ENCODE peak calls at places on chromosome 6, in eight cellular contexts. S is BJ; V is Panc1; H is T-cell; E is GM23248; Q is activated gamma-delta T cell treated with Interleukin-2 at 50 U/mL for 16 hours; B is T-helper 1 cell; C is stimulated activated CD8-positive, alpha-beta memory T cell treated with anti-CD3 and anti-CD28 coated beads, Interleukin-15, amount 100 ng/mL, for 1 hour. A is an unnamed sample.

GRCh38 chr6:14211596-14211961 is 94.0 kb downstream of the CD83 start:
- DNase-seq in S (no peak), V (no peak), E (peak), C (no peak), Q (peak), H (peak), B (no peak), A (no peak)

GRCh38 chr6:135212935-135213334 is 31.8 kb downstream of the MYB start:
- DNase-seq in C (no peak), S (peak), V (no peak), Q (no peak), B (no peak), E (peak), H (no peak), A (no peak)

GRCh38 chr6:29295623-29296022 is 5.9 kb upstream of the OR14J1 start:
- DNase-seq in C (no peak), B (no peak), E (no peak), S (no peak), H (no peak), Q (no peak), V (no peak), A (no peak)

GRCh38 chr6:51842487-51843469 is 244.6 kb downstream of the PKHD1 start:
- DNase-seq in H (no peak), S (no peak), V (no peak), Q (no peak), B (no peak), E (no peak), C (no peak), A (no peak)

GRCh38 chr6:19478992-19479391 is 358.2 kb upstream of the ID4 start:
- DNase-seq in E (peak), V (no peak), Q (no peak), H (no peak), S (peak), C (no peak), B (no peak), A (no peak)

GRCh38 chr6:114824409-114824808 is 481.6 kb upstream of the HS3ST5 start:
- DNase-seq in S (no peak), E (no peak), Q (no peak), H (no peak), C (no peak), V (no peak), B (no peak), A (no peak)

GRCh38 chr6:119142637-119143036 is 64.2 kb upstream of the FAM184A start:
- DNase-seq in Q (no peak), V (no peak), S (no peak), B (no peak), C (no peak), H (no peak), E (no peak), A (no peak)

GRCh38 chr6:11194399-11195274 is 37.8 kb downstream of the NEDD9 start:
- DNase-seq in B (no peak), E (no peak), C (no peak), V (no peak), S (no peak), H (no peak), Q (no peak), A (no peak)

GRCh38 chr6:54114991-54115390 is 3.7 kb downstream of the MLIP start:
- DNase-seq in V (no peak), S (no peak), Q (no peak), E (no peak), B (no peak), H (no peak), C (no peak), A (no peak)

GRCh38 chr6:144886682-144887081 is 601.5 kb downstream of the UTRN start:
- DNase-seq in Q (no peak), S (no peak), H (no peak), E (no peak), B (no peak), V (no peak), C (no peak), A (no peak)

GRCh38 chr6:139944976-139945375 is 570.5 kb upstream of the CITED2 start:
- DNase-seq in Q (no peak), C (no peak), E (no peak), B (no peak), S (no peak), V (no peak), H (no peak), A (no peak)

GRCh38 chr6:121434037-121434770 is 1.2 kb upstream of the GJA1 start:
- DNase-seq in E (peak), S (peak), B (no peak), H (no peak), C (no peak), V (no peak), Q (no peak), A (no peak)

GRCh38 chr6:1702580-1703051 is 92.9 kb downstream of the FOXC1 start:
- DNase-seq in S (no peak), V (no peak), C (no peak), B (no peak), E (no peak), H (no peak), Q (no peak), A (no peak)

GRCh38 chr6:48280035-48280434 is 169.0 kb upstream of the PTCHD4 start:
- DNase-seq in S (no peak), V (no peak), H (no peak), C (no peak), Q (no peak), E (no peak), B (no peak), A (no peak)

GRCh38 chr6:2285510-2285909 is 40.1 kb upstream of the GMDS start:
- DNase-seq in S (no peak), V (no peak), H (no peak), B (no peak), C (no peak), Q (no peak), E (no peak), A (no peak)

GRCh38 chr6:27177454-27178000 is 70.0 kb upstream of the PRSS16 start:
- DNase-seq in C (peak), S (peak), E (peak), B (peak), Q (peak), H (peak), V (peak), A (peak)

GRCh38 chr6:166542580-166542912 is 43.9 kb downstream of the RAMACL start:
- DNase-seq in Q (no peak), V (no peak), H (no peak), C (no peak), S (no peak), B (no peak), E (no peak), A (no peak)

GRCh38 chr6:127618729-127619128 is 41.8 kb downstream of the C6orf58 start:
- DNase-seq in Q (no peak), C (no peak), S (no peak), B (no peak), V (no peak), H (no peak), E (peak), A (no peak)

GRCh38 chr6:113855500-113856010 is 1.6 kb upstream of the MARCKS start:
- DNase-seq in C (no peak), S (no peak), V (no peak), H (no peak), E (peak), B (no peak), Q (no peak), A (no peak)

GRCh38 chr6:150567823-150568383 is 31.8 kb upstream of the PLEKHG1 start:
- DNase-seq in V (no peak), Q (no peak), E (peak), B (no peak), C (no peak), H (no peak), S (no peak), A (no peak)

GRCh38 chr6:146901940-146902816 is 302.0 kb upstream of the STXBP5 start:
- DNase-seq in S (no peak), E (peak), B (no peak), C (no peak), Q (no peak), H (no peak), V (no peak), A (no peak)